ENCODE peak calls at places on chromosomes 6 and 20, in nine cellular contexts. One of them, this sample, is unnamed.

GRCh38 chr6:158707120-158707519 is 57.3 kb downstream of the SYTL3 start:
- DNase-seq in keratinocyte: peak
- DNase-seq in amniotic stem cell: peak
- DNase-seq in ureter: no peak
- DNase-seq in memory B cell: no peak
- DNase-seq in neural progenitor cell: no peak
- DNase-seq in mesendoderm: peak
- DNase-seq in effector memory CD4-positive, alpha-beta T cell: no peak
- DNase-seq in activated naive CD4-positive, alpha-beta T cell: no peak
- DNase-seq in this sample: peak

GRCh38 chr6:36493859-36494258 is 51.1 kb downstream of the KCTD20 start:
- DNase-seq in keratinocyte: no peak
- DNase-seq in neural progenitor cell: peak
- DNase-seq in ureter: no peak
- DNase-seq in mesendoderm: no peak
- DNase-seq in effector memory CD4-positive, alpha-beta T cell: no peak
- DNase-seq in memory B cell: no peak
- DNase-seq in amniotic stem cell: no peak
- DNase-seq in activated naive CD4-positive, alpha-beta T cell: no peak
- DNase-seq in this sample: no peak

GRCh38 chr20:23889775-23890187 is 10.2 kb upstream of the CST5 start:
- DNase-seq in ureter: peak
- DNase-seq in keratinocyte: no peak
- DNase-seq in amniotic stem cell: peak
- DNase-seq in mesendoderm: peak
- DNase-seq in activated naive CD4-positive, alpha-beta T cell: peak
- DNase-seq in neural progenitor cell: peak
- DNase-seq in effector memory CD4-positive, alpha-beta T cell: peak
- DNase-seq in memory B cell: no peak
- DNase-seq in this sample: no peak

GRCh38 chr20:371755-372542 is 8.6 kb upstream of the TRIB3 start:
- DNase-seq in effector memory CD4-positive, alpha-beta T cell: no peak
- DNase-seq in neural progenitor cell: no peak
- DNase-seq in activated naive CD4-positive, alpha-beta T cell: no peak
- DNase-seq in amniotic stem cell: peak
- DNase-seq in mesendoderm: peak
- DNase-seq in keratinocyte: peak
- DNase-seq in memory B cell: no peak
- DNase-seq in ureter: peak
- DNase-seq in this sample: peak

GRCh38 chr6:7121704-7122241 is 14.0 kb downstream of the RREB1 start:
- DNase-seq in keratinocyte: no peak
- DNase-seq in ureter: no peak
- DNase-seq in memory B cell: no peak
- DNase-seq in effector memory CD4-positive, alpha-beta T cell: no peak
- DNase-seq in amniotic stem cell: no peak
- DNase-seq in mesendoderm: no peak
- DNase-seq in neural progenitor cell: no peak
- DNase-seq in activated naive CD4-positive, alpha-beta T cell: no peak
- DNase-seq in this sample: no peak

GRCh38 chr6:5937516-5937915 is 69.2 kb downstream of the NRN1 start:
- DNase-seq in ureter: no peak
- DNase-seq in amniotic stem cell: no peak
- DNase-seq in memory B cell: no peak
- DNase-seq in keratinocyte: no peak
- DNase-seq in mesendoderm: no peak
- DNase-seq in effector memory CD4-positive, alpha-beta T cell: no peak
- DNase-seq in activated naive CD4-positive, alpha-beta T cell: no peak
- DNase-seq in neural progenitor cell: no peak
- DNase-seq in this sample: no peak

GRCh38 chr6:107061125-107062020 is 33.4 kb downstream of the MTRES1 start:
- DNase-seq in activated naive CD4-positive, alpha-beta T cell: no peak
- DNase-seq in mesendoderm: peak
- DNase-seq in amniotic stem cell: no peak
- DNase-seq in effector memory CD4-positive, alpha-beta T cell: no peak
- DNase-seq in ureter: no peak
- DNase-seq in keratinocyte: no peak
- DNase-seq in memory B cell: no peak
- DNase-seq in neural progenitor cell: peak
- DNase-seq in this sample: no peak

GRCh38 chr20:22836877-22837276 is 198.2 kb upstream of the SSTR4 start:
- DNase-seq in ureter: no peak
- DNase-seq in effector memory CD4-positive, alpha-beta T cell: no peak
- DNase-seq in amniotic stem cell: no peak
- DNase-seq in memory B cell: no peak
- DNase-seq in keratinocyte: no peak
- DNase-seq in neural progenitor cell: no peak
- DNase-seq in activated naive CD4-positive, alpha-beta T cell: no peak
- DNase-seq in mesendoderm: no peak
- DNase-seq in this sample: no peak

GRCh38 chr6:75449625-75450206 is 43.9 kb downstream of the FILIP1 start:
- DNase-seq in mesendoderm: no peak
- DNase-seq in effector memory CD4-positive, alpha-beta T cell: no peak
- DNase-seq in neural progenitor cell: no peak
- DNase-seq in memory B cell: no peak
- DNase-seq in amniotic stem cell: peak
- DNase-seq in ureter: no peak
- DNase-seq in keratinocyte: no peak
- DNase-seq in activated naive CD4-positive, alpha-beta T cell: no peak
- DNase-seq in this sample: no peak

GRCh38 chr6:167701010-167701409 is 125.7 kb upstream of the AFDN start:
- DNase-seq in amniotic stem cell: no peak
- DNase-seq in keratinocyte: no peak
- DNase-seq in ureter: no peak
- DNase-seq in effector memory CD4-positive, alpha-beta T cell: no peak
- DNase-seq in neural progenitor cell: no peak
- DNase-seq in mesendoderm: no peak
- DNase-seq in memory B cell: no peak
- DNase-seq in activated naive CD4-positive, alpha-beta T cell: no peak
- DNase-seq in this sample: no peak

GRCh38 chr6:8246403-8246802 is 144.1 kb upstream of the EEF1E1 start:
- DNase-seq in effector memory CD4-positive, alpha-beta T cell: no peak
- DNase-seq in keratinocyte: no peak
- DNase-seq in ureter: no peak
- DNase-seq in neural progenitor cell: no peak
- DNase-seq in mesendoderm: no peak
- DNase-seq in amniotic stem cell: no peak
- DNase-seq in memory B cell: no peak
- DNase-seq in activated naive CD4-positive, alpha-beta T cell: no peak
- DNase-seq in this sample: no peak

This sample was measured in heart left ventricle.